ENCODE peak calls at places on chromosomes 12 and 14, in eight cellular contexts. V is amniotic stem cell; I is left cardiac atrium; H is nephron progenitor cell; R is foreskin fibroblast; J is activated CD4-positive, CD25-positive, alpha-beta regulatory T cell; E is activated CD4-positive, alpha-beta T cell treated with anti-CD3 and anti-CD28 coated beads, Interleukin-2, amount 10 ng/mL, durations not matched to agents 7 days and 5 days; L is EH. A is an unnamed sample.

GRCh38 chr12:44582521-44582920 is 293.6 kb downstream of the NELL2 start:
- DNase-seq in I (no peak), E (no peak), L (no peak), V (no peak), R (no peak), J (no peak), H (no peak), A (no peak)

GRCh38 chr14:39367387-39367751 is 64.9 kb downstream of the FBXO33 start:
- DNase-seq in V (no peak), L (no peak), E (no peak), I (no peak), R (no peak), H (no peak), J (no peak), A (no peak)

GRCh38 chr14:51302319-51303030 is 62.4 kb downstream of the TMX1 start:
- DNase-seq in E (no peak), J (no peak), H (no peak), V (no peak), L (peak; percentile 63), R (peak; percentile 52), I (no peak), A (no peak)

GRCh38 chr14:64760146-64760755 is 56.0 kb downstream of the PLEKHG3 start:
- DNase-seq in V (no peak), E (peak; percentile 68), J (peak; percentile 18), H (peak; percentile 80), R (peak; percentile 25), I (peak; percentile 59), L (peak; percentile 52), A (peak; percentile 2)

GRCh38 chr12:49803693-49804450 is 24.3 kb downstream of the NCKAP5L start:
- DNase-seq in V (no peak), I (no peak), R (no peak), J (no peak), E (no peak), L (no peak), H (no peak), A (no peak)

GRCh38 chr12:34244608-34245007 is 222.3 kb downstream of the ALG10 start:
- DNase-seq in E (no peak), V (no peak), I (no peak), H (no peak), J (no peak), R (no peak), L (no peak), A (no peak)

GRCh38 chr14:89291351-89291940 is 125.6 kb downstream of the FOXN3 start:
- DNase-seq in J (no peak), E (no peak), I (no peak), V (no peak), R (no peak), L (no peak), H (no peak), A (no peak)

GRCh38 chr14:69105326-69105725 is 47.6 kb downstream of the DCAF5 start:
- DNase-seq in L (peak; percentile 58), R (peak; percentile 87), J (no peak), V (no peak), I (no peak), E (no peak), H (no peak), A (no peak)

GRCh38 chr14:61462566-61463195 is 141.3 kb downstream of the PRKCH start:
- DNase-seq in I (no peak), V (peak; percentile 63), E (no peak), H (no peak), R (peak; percentile 95), J (no peak), L (peak; percentile 85), A (no peak)

GRCh38 chr12:108689314-108690190 is 41.8 kb downstream of the CORO1C start:
- DNase-seq in L (peak; percentile 39), V (no peak), R (peak; percentile 63), J (no peak), I (peak; percentile 40), E (peak; percentile 36), H (no peak), A (no peak)

GRCh38 chr12:124939428-124940142 is 25.1 kb upstream of the UBC start:
- DNase-seq in V (no peak), L (peak; percentile 97), I (peak; percentile 81), R (peak; percentile 98), E (peak; percentile 89), H (peak; percentile 92), J (no peak), A (no peak)

GRCh38 chr12:6950944-6951540 is at the start of gene PTPN6:
- DNase-seq in R (no peak), J (no peak), E (peak; percentile 68), L (no peak), H (no peak), I (peak; percentile 57), V (no peak), A (no peak)

A was measured in NCI-H1048.